ENCODE peak calls at places on chromosomes 5 and 9, in ten cellular contexts. C is heart right ventricle, M is cardiac muscle cell, Y is esophagus muscularis mucosa, I is esophagus squamous epithelium, Q is A549, A is AG04450, J is IMR-90, Z is MM.1S, B is GM23338. G is an unnamed sample.

GRCh38 chr5:148425808-148426207 is 42.0 kb downstream of the FBXO38 start:
- DNase-seq in J (no peak), M (no peak), A (no peak), Y (no peak), I (no peak), Q (no peak), B (no peak), C (no peak), Z (no peak), G (peak; percentile 1)

GRCh38 chr9:130630091-130630450 is 34.3 kb upstream of the PRDM12 start:
- DNase-seq in M (no peak), A (no peak), J (no peak), I (no peak), B (no peak), Y (no peak), Q (no peak), Z (no peak), C (no peak), G (no peak)

GRCh38 chr5:149617760-149618306 is 36.5 kb downstream of the ARHGEF37 start:
- DNase-seq in Y (no peak), Q (no peak), B (no peak), C (no peak), I (no peak), M (no peak), Z (no peak), J (no peak), A (no peak), G (no peak)

GRCh38 chr9:135039916-135040645 is 47.4 kb upstream of the OLFM1 start:
- DNase-seq in M (no peak), J (no peak), Z (no peak), B (no peak), A (no peak), Y (no peak), Q (no peak), C (no peak), I (no peak), G (no peak)

GRCh38 chr5:134554319-134555222 is 29.1 kb downstream of the JADE2 start:
- DNase-seq in M (no peak), Z (no peak), I (no peak), Y (no peak), B (peak; percentile 33), Q (peak; percentile 85), C (peak; percentile 75), J (peak; percentile 82), A (peak; percentile 48), G (peak; percentile 85)

GRCh38 chr5:51043740-51044139 is 339.5 kb upstream of the ISL1 start:
- DNase-seq in Z (no peak), Q (no peak), I (no peak), A (no peak), J (no peak), Y (no peak), M (no peak), C (no peak), B (no peak), G (no peak)

GRCh38 chr5:133565993-133566392 is 46.3 kb downstream of the FSTL4 start:
- DNase-seq in A (no peak), Q (no peak), Y (peak; percentile 39), I (no peak), J (peak; percentile 18), M (peak; percentile 86), Z (peak; percentile 46), B (peak; percentile 71), C (peak; percentile 16), G (peak; percentile 47)

GRCh38 chr5:1734908-1735289 is 64.7 kb downstream of the MRPL36 start:
- DNase-seq in I (no peak), C (no peak), Z (no peak), M (no peak), J (no peak), Q (no peak), Y (no peak), A (no peak), B (no peak), G (no peak)

GRCh38 chr9:136001231-136001630 is 40.1 kb upstream of the UBAC1 start:
- DNase-seq in B (peak; percentile 60), I (no peak), A (no peak), Z (no peak), Q (no peak), Y (no peak), C (no peak), M (peak; percentile 28), J (no peak), G (no peak)

GRCh38 chr5:14263700-14264099 is 120.6 kb downstream of the TRIO start:
- DNase-seq in Z (peak; percentile 24), B (no peak), M (no peak), C (no peak), J (no peak), Y (no peak), Q (no peak), A (no peak), I (no peak), G (no peak)

GRCh38 chr9:114954986-114955623 is 24.7 kb upstream of the TNFSF8 start:
- DNase-seq in M (no peak), A (no peak), Q (no peak), B (no peak), C (no peak), J (no peak), I (no peak), Y (no peak), Z (no peak), G (no peak)

GRCh38 chr5:109743770-109744212 is 54.1 kb downstream of the MAN2A1 start:
- DNase-seq in A (peak; percentile 71), Q (peak; percentile 38), J (peak; percentile 95), Z (no peak), I (no peak), B (peak; percentile 40), M (no peak), C (no peak), Y (no peak), G (peak; percentile 96)

GRCh38 chr9:134963546-134963945 is 45.8 kb upstream of the FCN1 start:
- DNase-seq in M (no peak), C (no peak), Y (no peak), Z (no peak), Q (no peak), B (no peak), I (no peak), J (no peak), A (no peak), G (no peak)

GRCh38 chr9:18393340-18394130 is 80.4 kb upstream of the ADAMTSL1 start:
- DNase-seq in C (peak; percentile 46), I (no peak), M (peak; percentile 34), J (peak; percentile 96), Q (peak; percentile 41), A (peak; percentile 53), Z (no peak), B (no peak), Y (no peak), G (peak; percentile 86)

GRCh38 chr9:108207611-108208051 is 648.2 kb downstream of the ACTL7B start:
- DNase-seq in C (no peak), Y (peak; percentile 53), I (no peak), Z (no peak), J (peak; percentile 32), B (no peak), A (peak; percentile 8), Q (no peak), M (no peak), G (no peak)

GRCh38 chr5:143871672-143872071 is 59.7 kb downstream of the HMHB1 start:
- DNase-seq in Z (no peak), Q (no peak), I (no peak), J (no peak), B (peak; percentile 65), Y (no peak), A (no peak), M (no peak), C (no peak), G (no peak)

GRCh38 chr9:127867356-127868277 is 9.9 kb downstream of the AK1 start:
- DNase-seq in J (no peak), B (peak; percentile 59), M (no peak), A (no peak), Q (no peak), Z (no peak), C (peak; percentile 74), Y (no peak), I (no peak), G (no peak)
- H3K27ac ChIP-seq in J (no peak overlapping the region), B (peak overlapping the region; percentile 19), M (peak overlapping the region; percentile 23), A (no peak overlapping the region), Q (no peak overlapping the region), Z (no peak overlapping the region), C (peak overlapping the region; percentile 83), Y (peak overlapping the region; percentile 45), I (peak overlapping the region; percentile 30), G (no peak overlapping the region)

DNA sequence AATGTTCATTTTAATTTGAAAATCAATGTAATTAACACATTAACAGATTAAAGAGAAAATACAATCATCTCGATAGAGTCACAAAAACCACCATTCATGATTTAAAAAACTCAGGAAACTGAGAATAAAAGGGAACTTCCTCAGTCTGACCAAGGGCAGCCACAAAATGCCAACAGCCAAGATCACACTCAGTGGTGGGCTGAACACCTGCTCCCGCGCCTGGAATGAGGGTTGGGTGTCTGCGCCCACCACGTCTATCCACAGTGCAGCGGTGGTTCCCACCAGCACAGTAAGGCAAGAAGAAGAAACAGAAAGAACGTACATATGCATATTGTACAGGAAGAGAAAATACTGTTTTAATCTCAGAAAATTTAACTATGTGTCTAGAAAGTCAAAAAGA is 11.7 kb upstream of the NSMF start:
- DNase-seq in J (no peak), Q (no peak), M (no peak), I (no peak), B (no peak), C (no peak), Y (no peak), Z (no peak), A (no peak), G (no peak)
- H3K4me3 ChIP-seq in J (no peak overlapping the region), Q (no peak overlapping the region), M (no peak overlapping the region), I (no peak overlapping the region), B (no peak overlapping the region), C (no peak overlapping the region), Y (no peak overlapping the region), Z (no peak overlapping the region), A (no peak overlapping the region), G (no peak overlapping the region)

DNA sequence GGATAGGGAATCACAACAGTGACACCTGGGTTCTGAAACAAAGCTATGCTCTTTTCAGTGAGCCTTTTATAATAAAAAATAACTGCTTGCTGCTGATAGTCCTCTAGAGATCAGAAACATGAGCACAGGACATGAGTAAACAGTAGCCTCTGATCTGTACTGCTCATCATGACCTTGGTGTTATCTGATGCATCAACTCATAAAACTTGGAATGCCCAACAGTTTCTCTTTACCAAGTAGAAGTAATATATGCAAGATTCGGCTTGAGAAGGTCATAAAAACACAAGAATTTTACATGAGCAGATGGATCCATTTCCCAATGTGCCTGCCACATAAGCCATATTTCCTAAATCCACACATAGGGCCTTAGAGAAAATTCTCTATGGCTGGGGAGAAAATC is 318.3 kb upstream of the GRAMD2B start:
- DNase-seq in A (no peak), J (no peak), Y (no peak), C (no peak), Z (no peak), Q (no peak), I (no peak), B (no peak), M (no peak), G (no peak)
- TF ChIP-seq CTCF in A (no peak), J (no peak), Y (no peak), C (no peak), Z (no peak), Q (no peak), I (no peak), B (no peak), M (no peak), G (no peak)

DNA sequence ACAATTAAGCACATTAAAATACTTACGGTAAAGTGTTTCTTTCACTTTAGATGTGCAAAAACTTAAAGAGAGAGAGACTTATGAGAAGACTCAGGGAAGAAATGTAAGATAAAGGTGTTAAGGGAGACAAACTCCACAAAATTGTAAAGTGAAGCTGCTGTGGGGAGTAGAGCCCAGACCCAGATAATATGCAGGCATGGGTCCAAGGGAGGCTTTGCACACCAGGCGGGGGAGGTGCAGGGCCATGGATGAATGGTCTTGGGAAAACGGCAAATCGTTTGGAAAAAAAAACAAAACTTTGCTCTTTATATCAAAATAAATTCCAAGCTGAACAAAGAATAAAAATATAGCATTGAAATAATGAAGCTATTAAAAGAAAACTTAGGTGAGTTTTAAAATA is 9.1 kb downstream of the SYK start:
- DNase-seq in I (no peak), M (no peak), Q (no peak), B (no peak), A (no peak), Z (no peak), C (no peak), J (no peak), Y (no peak), G (no peak)
- H3K27ac ChIP-seq in I (no peak overlapping the region), M (no peak overlapping the region), Q (no peak overlapping the region), B (no peak overlapping the region), A (no peak overlapping the region), Z (no peak overlapping the region), C (no peak overlapping the region), J (no peak overlapping the region), Y (no peak overlapping the region), G (no peak overlapping the region)